ENCODE peak calls at places on chromosomes 3 and 15, in seven cellular contexts. D is NCI-H1092; E is stimulated activated CD4-positive, alpha-beta T cell treated with anti-CD3 and anti-CD28 coated beads, TNF-alpha, amount 100 ng/mL, for 24 hours; O is hepatic stellate cell; S is left colon; H is spleen; T is IMR-90. B is an unnamed sample.

GRCh38 chr15:59376735-59377134 is 4.1 kb upstream of the MYO1E start:
- DNase-seq in D (no peak), E (no peak), O (no peak), S (no peak), H (no peak), T (no peak), B (no peak)

GRCh38 chr3:129039271-129040038 is 21.1 kb upstream of the GP9 start:
- DNase-seq in D (peak), E (no peak), O (no peak), S (peak), H (no peak), T (no peak), B (no peak)

GRCh38 chr3:164004205-164004604 is 1074.1 kb downstream of the SI start:
- DNase-seq in D (no peak), E (no peak), O (no peak), S (no peak), H (peak), T (no peak), B (no peak)

GRCh38 chr3:94050546-94050945 is 12.2 kb downstream of the DHFR2 start:
- DNase-seq in D (no peak), E (no peak), O (no peak), S (no peak), H (no peak), T (no peak), B (no peak)

GRCh38 chr3:119437852-119438251 is 25.6 kb downstream of the TMEM39A start:
- DNase-seq in D (no peak), E (no peak), O (no peak), S (no peak), H (no peak), T (no peak), B (no peak)

GRCh38 chr3:44104668-44105321 is 136.9 kb upstream of the TOPAZ1 start:
- DNase-seq in D (no peak), E (peak), O (peak), S (no peak), H (no peak), T (peak), B (no peak)

GRCh38 chr15:77646104-77646694 is 13.5 kb upstream of the LINGO1 start:
- DNase-seq in D (no peak), E (no peak), O (no peak), S (peak), H (no peak), T (no peak), B (no peak)

GRCh38 chr3:36707623-36708409 is 56.5 kb downstream of the DCLK3 start:
- DNase-seq in D (no peak), E (no peak), O (peak), S (no peak), H (no peak), T (peak), B (no peak)

GRCh38 chr3:63687569-63688233 is 35.2 kb downstream of the SNTN start:
- DNase-seq in D (peak), E (no peak), O (no peak), S (no peak), H (no peak), T (no peak), B (no peak)

GRCh38 chr3:61877359-61877770 is 316.0 kb downstream of the PTPRG start:
- DNase-seq in D (no peak), E (no peak), O (no peak), S (no peak), H (no peak), T (no peak), B (no peak)

GRCh38 chr15:89330119-89330518 is 4.5 kb downstream of the POLG start:
- DNase-seq in D (no peak), E (no peak), O (no peak), S (peak), H (no peak), T (no peak), B (no peak)

GRCh38 chr3:1139071-1139470 is 46.2 kb downstream of the CNTN6 start:
- DNase-seq in D (no peak), E (no peak), O (no peak), S (no peak), H (no peak), T (no peak), B (no peak)

GRCh38 chr3:140440446-140440845 is 237.4 kb upstream of the TRIM42 start:
- DNase-seq in D (no peak), E (no peak), O (no peak), S (no peak), H (no peak), T (no peak), B (no peak)

GRCh38 chr3:38925351-38925750 is 109.3 kb upstream of the SCN10A start:
- DNase-seq in D (no peak), E (no peak), O (no peak), S (no peak), H (no peak), T (no peak), B (no peak)

GRCh38 chr3:160099855-160100254 is 111.2 kb downstream of the IL12A start:
- DNase-seq in D (no peak), E (no peak), O (no peak), S (no peak), H (no peak), T (no peak), B (no peak)

GRCh38 chr3:107882881-107883280 is 207.9 kb downstream of the CD47 start:
- DNase-seq in D (no peak), E (no peak), O (no peak), S (no peak), H (no peak), T (no peak), B (no peak)

GRCh38 chr3:141348848-141349247 is 19.5 kb upstream of the ZBTB38 start:
- DNase-seq in D (no peak), E (no peak), O (no peak), S (no peak), H (no peak), T (no peak), B (no peak)

GRCh38 chr3:59192473-59192872 is 142.6 kb upstream of the CFAP20DC start:
- DNase-seq in D (no peak), E (no peak), O (peak), S (no peak), H (no peak), T (peak), B (no peak)

GRCh38 chr3:10310578-10310977 is 10.3 kb downstream of the SEC13 start:
- DNase-seq in D (no peak), E (no peak), O (no peak), S (no peak), H (no peak), T (peak), B (no peak)

GRCh38 chr3:194140520-194141414 is 4.8 kb downstream of the HES1 start:
- DNase-seq in D (peak), E (no peak), O (peak), S (peak), H (peak), T (no peak), B (peak)

GRCh38 chr15:43285609-43286037 is 18.9 kb upstream of the TGM5 start:
- DNase-seq in D (peak), E (no peak), O (peak), S (peak), H (no peak), T (peak), B (no peak)

GRCh38 chr3:160447544-160447943 is 2.0 kb downstream of the TRIM59 start:
- DNase-seq in D (no peak), E (no peak), O (peak), S (no peak), H (no peak), T (peak), B (no peak)

GRCh38 chr3:105527949-105528348 is 161.2 kb downstream of the ALCAM start:
- DNase-seq in D (peak), E (no peak), O (no peak), S (no peak), H (no peak), T (peak), B (no peak)

GRCh38 chr3:14789221-14789620 is 29.5 kb upstream of the FGD5 start:
- DNase-seq in D (no peak), E (no peak), O (no peak), S (no peak), H (peak), T (no peak), B (no peak)

GRCh38 chr3:149371001-149371722 is 6.3 kb downstream of the TM4SF1 start:
- DNase-seq in D (no peak), E (no peak), O (no peak), S (no peak), H (no peak), T (peak), B (no peak)

GRCh38 chr3:157102098-157102497 is 57.8 kb downstream of the CCNL1 start:
- DNase-seq in D (no peak), E (no peak), O (no peak), S (peak), H (no peak), T (no peak), B (no peak)

GRCh38 chr3:70298385-70298784 is 14.1 kb downstream of the MDFIC2 start:
- DNase-seq in D (no peak), E (no peak), O (peak), S (no peak), H (no peak), T (peak), B (no peak)

GRCh38 chr15:98775498-98776230 is 127.3 kb downstream of the IGF1R start:
- DNase-seq in D (no peak), E (no peak), O (no peak), S (no peak), H (no peak), T (no peak), B (no peak)

GRCh38 chr3:146968204-146968651 is 363.1 kb upstream of the PLSCR5 start:
- DNase-seq in D (no peak), E (no peak), O (peak), S (no peak), H (no peak), T (peak), B (no peak)

GRCh38 chr15:34023932-34024331 is 15.1 kb downstream of the AVEN start:
- DNase-seq in D (no peak), E (no peak), O (no peak), S (no peak), H (no peak), T (peak), B (no peak)

GRCh38 chr15:98904466-98905048 is 103.0 kb downstream of the PGPEP1L start:
- DNase-seq in D (peak), E (no peak), O (peak), S (no peak), H (no peak), T (peak), B (no peak)

GRCh38 chr3:111859061-111859973 is at the start of gene PHLDB2:
- DNase-seq in D (peak), E (no peak), O (peak), S (peak), H (peak), T (peak), B (peak)

GRCh38 chr3:157145566-157145965 is 14.4 kb downstream of the CCNL1 start:
- DNase-seq in D (no peak), E (no peak), O (no peak), S (no peak), H (no peak), T (no peak), B (no peak)

GRCh38 chr15:90099868-90100854 is 2.1 kb downstream of the IDH2 start:
- DNase-seq in D (no peak), E (no peak), O (no peak), S (peak), H (peak), T (peak), B (no peak)

GRCh38 chr3:59754456-59754855 is 704.6 kb upstream of the CFAP20DC start:
- DNase-seq in D (no peak), E (no peak), O (no peak), S (no peak), H (no peak), T (no peak), B (no peak)

GRCh38 chr15:44882499-44882968 is 74.0 kb upstream of the TERB2 start:
- DNase-seq in D (no peak), E (peak), O (no peak), S (no peak), H (no peak), T (no peak), B (no peak)

GRCh38 chr15:62124953-62125263 is 40.2 kb downstream of the C2CD4B start:
- DNase-seq in D (no peak), E (no peak), O (no peak), S (no peak), H (no peak), T (no peak), B (no peak)

GRCh38 chr3:195549931-195550519 is 6.9 kb upstream of the PPP1R2 start:
- DNase-seq in D (no peak), E (no peak), O (no peak), S (peak), H (peak), T (no peak), B (peak)

GRCh38 chr15:77866186-77866585 is 211.3 kb downstream of the TBC1D2B start:
- DNase-seq in D (no peak), E (no peak), O (no peak), S (no peak), H (no peak), T (no peak), B (peak)

B was measured in pancreas.